ENCODE peak calls at places on chromosomes 13 and 19, in nine cellular contexts. H is AG04449; W is GM13977; T is NB4; F is amygdala; Q is substantia nigra; O is stimulated activated CD4-positive, alpha-beta T cell treated with anti-CD3 and anti-CD28 coated beads, Interleukin-1b, Interleukin-23, amount 100 ng/mL, for 4 hours; U is BJ; R is AG04450. C is an unnamed sample.

GRCh38 chr13:23695711-23696512 is 125.7 kb downstream of the TNFRSF19 start:
- DNase-seq in W (peak; percentile 72), Q (no peak), F (no peak), H (no peak), R (no peak), O (peak; percentile 39), U (no peak), T (peak; percentile 62), C (no peak)

GRCh38 chr19:5213667-5214066 is 126.9 kb downstream of the PTPRS start:
- DNase-seq in H (no peak), Q (no peak), T (no peak), U (no peak), F (no peak), O (no peak), R (no peak), W (no peak), C (no peak)

GRCh38 chr19:10855879-10856522 is 7.8 kb downstream of the C19orf38 start:
- DNase-seq in U (no peak), O (no peak), W (peak; percentile 6), F (no peak), H (no peak), Q (no peak), T (peak; percentile 54), R (no peak), C (peak; percentile 48)

GRCh38 chr13:64753606-64754005 is 2476.5 kb downstream of the PCDH9 start:
- DNase-seq in O (no peak), U (peak; percentile 8), W (no peak), R (no peak), F (no peak), H (no peak), T (no peak), Q (no peak), C (no peak)

GRCh38 chr19:55451163-55451521 is 8.0 kb upstream of the SHISA7 start:
- DNase-seq in H (no peak), W (no peak), R (no peak), T (no peak), U (no peak), O (no peak), F (no peak), Q (no peak), C (no peak)

GRCh38 chr19:7706662-7707454 is 4.9 kb upstream of the FCER2 start:
- DNase-seq in F (no peak), O (no peak), W (no peak), Q (no peak), R (no peak), U (no peak), H (no peak), T (no peak), C (no peak)

GRCh38 chr19:50311723-50312635 is 17.2 kb downstream of the KCNC3 start:
- DNase-seq in Q (no peak), O (no peak), U (no peak), R (no peak), W (no peak), F (no peak), T (peak; percentile 25), H (no peak), C (no peak)

GRCh38 chr13:113010510-113010865 is 41.5 kb downstream of the MCF2L start:
- DNase-seq in F (no peak), O (no peak), W (no peak), Q (no peak), R (no peak), T (no peak), U (no peak), H (no peak), C (no peak)

GRCh38 chr13:94408300-94409036 is 71.0 kb downstream of the DCT start:
- DNase-seq in F (no peak), R (no peak), T (no peak), Q (no peak), W (no peak), H (no peak), U (no peak), O (no peak), C (no peak)

GRCh38 chr13:85386424-85386823 is 412.8 kb downstream of the SLITRK6 start:
- DNase-seq in U (no peak), Q (no peak), T (no peak), F (no peak), H (no peak), W (no peak), O (no peak), R (no peak), C (no peak)

GRCh38 chr13:111187879-111188643 is 73.0 kb downstream of the ARHGEF7 start:
- DNase-seq in U (no peak), W (no peak), Q (no peak), H (no peak), T (peak; percentile 61), O (no peak), F (no peak), R (peak; percentile 20), C (no peak)

GRCh38 chr19:43438291-43439162 is 23.8 kb downstream of the TEX101 start:
- DNase-seq in T (peak; percentile 36), F (no peak), Q (no peak), U (peak; percentile 98), R (peak; percentile 65), O (no peak), H (no peak), W (no peak), C (no peak)